ENCODE peak calls at places on chromosome 2, in four cellular contexts. S, J, E and K are unnamed samples. For H3K9me3, the result is how much of the 10 kb centered on the place peaks cover.

GRCh38 chr2:36805635-36806224 is 109.2 kb downstream of the VIT start:
- DNase-seq in J (no peak), S (no peak), E (no peak), K (no peak)

GRCh38 chr2:2757764-2758163 is 426.7 kb upstream of the MYT1L start:
- DNase-seq in S (no peak), J (no peak), E (no peak), K (no peak)

GRCh38 chr2:232444409-232445148 is 11.4 kb upstream of the ALPI start:
- DNase-seq in S (no peak), E (no peak), J (peak), K (no peak)

GRCh38 chr2:165889761-165890242 is 63.8 kb downstream of the TTC21B start:
- DNase-seq in S (no peak), E (no peak), J (no peak), K (no peak)

GRCh38 chr2:43472527-43473194 is 123.2 kb downstream of the THADA start:
- DNase-seq in J (no peak), E (no peak), S (no peak), K (no peak)

GRCh38 chr2:200286578-200286977 is 19.9 kb upstream of the SPATS2L start:
- DNase-seq in J (no peak), S (no peak), E (no peak), K (no peak)

GRCh38 chr2:107932986-107933385 is 53.3 kb upstream of the SLC5A7 start:
- DNase-seq in E (no peak), S (no peak), J (no peak), K (no peak)

GRCh38 chr2:48369971-48370370 is 160.0 kb upstream of the STON1 start:
- DNase-seq in J (no peak), S (no peak), E (no peak), K (no peak)

GRCh38 chr2:24304098-24304497 is 56.2 kb downstream of the ITSN2 start:
- DNase-seq in S (no peak), J (no peak), E (no peak), K (no peak)

GRCh38 chr2:100610381-100610831 is 47.6 kb downstream of the PDCL3 start:
- DNase-seq in S (peak), J (peak), E (peak), K (peak)

GRCh38 chr2:231522418-231523180 is 7.6 kb downstream of the NMUR1 start:
- DNase-seq in S (no peak), E (no peak), J (no peak), K (no peak)

GRCh38 chr2:221896505-221897151 is 324.5 kb upstream of the EPHA4 start:
- DNase-seq in S (no peak), E (no peak), J (no peak), K (no peak)

GRCh38 chr2:64609229-64609994 is 44.3 kb downstream of the SERTAD2 start:
- DNase-seq in S (peak), J (peak), E (no peak), K (no peak)

GRCh38 chr2:38505779-38506178 is 96.9 kb downstream of the HNRNPLL start:
- DNase-seq in S (no peak), E (no peak), J (no peak), K (no peak)

GRCh38 chr2:15968280-15969178 is 28.2 kb downstream of the MYCN start:
- DNase-seq in J (no peak), S (no peak), E (no peak), K (no peak)

GRCh38 chr2:143333847-143334246 is 204.6 kb downstream of the ARHGAP15 start:
- DNase-seq in J (no peak), E (no peak), S (no peak), K (no peak)

GRCh38 chr2:180847073-180847472 is 133.3 kb upstream of the UBE2E3 start:
- DNase-seq in S (no peak), E (no peak), J (no peak), K (no peak)

GRCh38 chr2:10792660-10793400 is 19.8 kb downstream of the PDIA6 start:
- DNase-seq in J (no peak), E (no peak), S (no peak), K (no peak)

GRCh38 chr2:217795706-217796465 is 206.9 kb downstream of the TNS1 start:
- DNase-seq in E (no peak), S (no peak), J (no peak), K (no peak)

GRCh38 chr2:35355056-35355455 is 1000.5 kb upstream of the CRIM1 start:
- DNase-seq in J (no peak), E (no peak), S (no peak), K (no peak)

GRCh38 chr2:212157011-212157410 is 381.6 kb downstream of the ERBB4 start:
- DNase-seq in J (no peak), S (no peak), E (no peak), K (no peak)

GRCh38 chr2:8508766-8509165 is 173.1 kb upstream of the ID2 start:
- DNase-seq in J (no peak), S (no peak), E (no peak), K (no peak)

GRCh38 chr2:8511868-8512612 is 169.8 kb upstream of the ID2 start:
- DNase-seq in E (no peak), J (no peak), S (no peak), K (no peak)

GRCh38 chr2:8510519-8510918 is 171.3 kb upstream of the ID2 start:
- DNase-seq in S (no peak), E (no peak), J (no peak), K (no peak)

GRCh38 chr2:8506771-8507170 is 175.1 kb upstream of the ID2 start:
- DNase-seq in E (no peak), J (no peak), S (no peak), K (no peak)

DNA sequence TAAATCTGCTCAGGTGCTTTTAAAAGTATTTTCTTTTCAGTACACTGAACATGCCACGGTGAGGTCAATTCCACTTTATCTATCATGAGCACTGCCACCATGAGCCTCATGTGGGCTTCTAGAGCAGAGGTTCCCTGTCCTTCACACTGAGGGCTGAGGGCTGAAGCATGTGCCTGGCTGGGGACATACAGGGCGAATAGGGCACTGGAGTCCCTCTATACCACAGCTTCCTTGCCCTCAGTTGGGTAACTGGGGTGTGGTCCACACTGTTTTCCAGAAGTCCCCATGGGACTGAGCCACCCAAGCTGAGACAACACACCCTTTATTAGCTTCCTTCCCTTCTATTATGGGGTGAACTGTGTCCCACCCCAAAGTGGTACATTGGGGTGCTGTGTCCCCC is 172.2 kb upstream of the ID2 start:
- DNase-seq in J (no peak), S (no peak), E (no peak), K (no peak)
- H3K9me3 ChIP-seq in J (under half), S (under half), E (under half), K (under half)

DNA sequence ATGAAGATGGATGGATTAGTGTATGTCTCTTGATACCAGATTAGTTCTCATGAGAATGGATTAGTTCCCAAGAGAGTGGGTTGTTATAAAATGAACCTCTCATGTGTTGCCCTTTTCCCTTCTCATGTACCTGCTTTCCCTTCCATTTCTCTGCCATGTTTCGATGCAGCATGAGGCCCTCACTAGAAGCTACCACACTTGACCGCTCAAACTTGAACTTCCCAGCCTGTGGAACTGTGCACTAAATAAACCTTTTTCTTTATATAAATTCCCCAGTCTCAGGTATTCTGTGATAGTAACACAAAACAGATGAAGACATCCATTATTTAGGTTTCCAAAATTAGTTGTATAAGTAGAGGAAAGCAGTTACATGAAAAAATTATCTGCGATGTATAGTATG is 73.5 kb downstream of the BABAM2 start:
- DNase-seq in J (no peak), E (no peak), S (no peak), K (no peak)
- H3K9me3 ChIP-seq in J (under half), E (under half), S (under half), K (under half)

DNA sequence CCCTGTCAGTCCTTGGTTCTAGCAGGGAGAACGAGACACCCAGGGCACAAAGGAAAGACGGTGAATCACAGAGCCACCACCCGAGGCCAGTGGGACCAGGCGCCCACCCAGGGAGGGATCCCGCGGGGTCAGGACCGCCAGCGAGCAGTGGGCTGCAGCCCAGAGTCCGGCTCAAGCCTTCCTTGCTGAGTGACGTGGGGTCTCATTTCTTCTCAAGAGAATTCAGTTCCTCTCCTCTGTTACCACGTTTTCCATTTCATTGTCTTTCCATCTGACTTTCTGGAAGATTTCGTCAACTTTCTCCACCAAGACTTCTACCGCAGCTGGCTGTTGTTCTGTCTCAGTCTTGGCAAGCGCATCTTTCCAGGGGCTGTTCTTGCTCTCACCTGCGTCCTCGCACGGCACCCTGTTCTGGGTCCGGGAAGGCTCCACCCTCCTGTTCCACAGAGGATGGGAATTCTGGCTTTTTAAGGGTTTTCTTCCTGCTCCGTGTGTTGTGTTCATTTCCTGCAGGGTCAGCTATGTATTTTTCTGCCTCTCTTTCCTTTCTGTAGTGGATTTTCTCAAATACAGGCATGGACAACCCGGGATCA is 248.6 kb downstream of the NDUFA10 start:
- DNase-seq in S (no peak), J (no peak), E (no peak), K (no peak)
- H3K9me3 ChIP-seq in S (under half), J (under half), E (under half), K (under half)

DNA sequence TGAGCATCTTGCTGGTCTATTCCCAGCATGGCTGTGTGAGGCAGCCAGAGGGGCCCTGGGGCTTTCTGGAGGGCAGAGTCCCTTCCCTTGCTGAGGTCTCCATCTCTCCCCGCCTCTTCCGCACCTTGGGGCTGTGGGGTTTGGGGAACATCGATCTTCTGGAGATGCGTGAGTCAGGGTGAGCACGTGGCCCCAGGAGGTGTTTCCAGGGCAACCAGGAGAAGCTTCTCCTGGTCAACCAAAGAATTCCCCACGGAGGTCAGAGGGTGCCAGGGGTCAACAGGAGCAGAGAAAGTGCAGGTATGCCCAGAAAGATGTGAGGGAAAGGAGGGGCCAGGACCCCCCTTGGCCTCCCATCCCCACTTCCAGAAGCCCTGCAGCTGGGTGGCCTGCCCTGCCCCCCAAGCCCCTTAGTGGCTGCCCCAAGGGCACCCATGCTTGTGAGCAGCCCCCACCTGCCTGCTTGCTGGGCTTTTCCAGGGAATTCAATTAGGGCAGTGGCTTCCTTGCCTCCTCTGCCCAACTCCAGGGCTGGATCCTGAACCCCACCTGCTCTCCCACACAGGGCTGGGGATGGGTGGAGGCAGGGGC is 2.8 kb upstream of the PROM2 start:
- DNase-seq in J (no peak), S (no peak), E (no peak), K (no peak)
- H3K9me3 ChIP-seq in J (under half), S (under half), E (under half), K (under half)

GRCh38 chr2:233828546-233829192 is 25.7 kb downstream of the HJURP start:
- DNase-seq in E (no peak), S (no peak), J (no peak), K (no peak)

GRCh38 chr2:233830111-233830760 is 24.1 kb downstream of the HJURP start:
- DNase-seq in E (no peak), S (no peak), J (no peak), K (no peak)

GRCh38 chr2:233831011-233831721 is 23.2 kb downstream of the HJURP start:
- DNase-seq in S (no peak), E (no peak), J (no peak), K (no peak)

GRCh38 chr2:233831861-233832260 is 22.5 kb downstream of the HJURP start:
- DNase-seq in J (no peak), E (no peak), S (no peak), K (no peak)

DNA sequence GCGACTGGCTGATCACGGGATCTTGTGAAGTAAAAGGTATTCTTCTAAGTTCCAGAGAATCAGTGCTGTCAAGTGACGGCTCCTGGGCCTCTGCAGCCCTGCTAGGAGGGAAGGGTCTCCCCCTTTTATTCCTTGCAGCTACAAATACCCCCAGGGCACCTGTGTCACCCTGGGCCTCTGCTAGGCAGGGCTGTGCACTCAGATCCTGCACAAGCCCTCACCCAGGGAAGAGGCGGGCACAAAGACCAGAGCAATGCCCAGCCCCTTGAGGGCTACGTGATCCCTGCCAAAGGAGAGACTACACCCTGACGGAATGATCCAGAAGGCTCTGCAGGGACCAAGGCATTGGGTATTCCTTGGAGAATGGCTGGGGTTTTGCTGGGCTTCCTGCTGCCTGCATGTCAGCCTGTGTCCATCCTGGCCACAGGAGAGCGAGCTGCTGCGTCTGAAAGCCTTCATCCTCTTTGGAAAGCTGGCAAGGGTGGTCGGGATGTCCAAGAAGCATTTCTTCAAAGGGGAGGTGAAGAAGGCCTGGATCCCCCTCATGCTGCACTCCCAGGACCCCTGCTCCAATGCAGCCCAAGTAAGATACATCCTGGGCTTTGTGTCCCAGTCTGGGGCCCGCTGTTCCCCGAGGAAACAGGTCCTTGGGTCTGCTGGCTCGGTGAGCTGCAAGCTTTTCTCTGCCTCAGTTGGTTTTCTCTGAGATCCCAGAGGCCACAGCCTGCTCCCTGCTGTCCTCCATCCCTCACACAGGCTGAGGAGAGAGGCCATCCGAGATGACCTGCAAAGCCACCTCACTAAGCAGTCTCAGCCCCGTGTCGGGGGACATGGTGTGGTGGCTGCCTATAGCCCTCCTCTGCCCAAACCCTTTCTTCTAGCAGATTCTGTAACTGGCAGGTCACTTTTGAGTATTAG is 24.9 kb downstream of the HJURP start:
- DNase-seq in E (no peak), J (no peak), S (no peak), K (no peak)
- H3K9me3 ChIP-seq in E (under half), J (under half), S (under half), K (under half)

DNA sequence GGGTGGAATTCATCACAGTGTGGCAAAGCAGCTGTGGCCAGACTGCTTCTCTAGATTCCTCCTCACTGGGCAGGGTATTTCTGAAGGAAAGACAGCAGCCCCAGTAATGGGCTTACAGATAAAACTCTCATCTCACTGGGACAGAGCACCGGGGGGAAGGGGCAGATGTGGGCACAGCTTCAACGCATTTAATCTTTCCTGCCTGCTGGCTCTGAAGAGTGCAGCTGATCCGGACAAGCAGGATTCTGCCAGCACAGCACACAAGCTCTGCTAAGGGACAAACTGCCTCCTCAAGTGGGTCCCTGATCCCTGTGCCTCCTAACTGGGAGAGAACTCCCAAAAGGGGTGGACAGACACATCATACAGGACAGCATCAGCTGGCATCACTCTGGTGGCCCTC is 779.9 kb upstream of the CNTNAP5 start:
- DNase-seq in S (no peak), E (no peak), J (no peak), K (no peak)
- H3K9me3 ChIP-seq in S (under half), E (under half), J (under half), K (under half)

GRCh38 chr2:67544286-67544685 is 147.2 kb downstream of the ETAA1 start:
- DNase-seq in S (no peak), J (no peak), E (no peak), K (no peak)
- H3K9me3 ChIP-seq in S (under half), J (under half), E (under half), K (under half)

GRCh38 chr2:136126021-136126420 is 8.1 kb upstream of the CXCR4 start:
- DNase-seq in S (no peak), J (no peak), E (no peak), K (no peak)
- H3K9me3 ChIP-seq in S (under half), J (under half), E (under half), K (under half)

DNA sequence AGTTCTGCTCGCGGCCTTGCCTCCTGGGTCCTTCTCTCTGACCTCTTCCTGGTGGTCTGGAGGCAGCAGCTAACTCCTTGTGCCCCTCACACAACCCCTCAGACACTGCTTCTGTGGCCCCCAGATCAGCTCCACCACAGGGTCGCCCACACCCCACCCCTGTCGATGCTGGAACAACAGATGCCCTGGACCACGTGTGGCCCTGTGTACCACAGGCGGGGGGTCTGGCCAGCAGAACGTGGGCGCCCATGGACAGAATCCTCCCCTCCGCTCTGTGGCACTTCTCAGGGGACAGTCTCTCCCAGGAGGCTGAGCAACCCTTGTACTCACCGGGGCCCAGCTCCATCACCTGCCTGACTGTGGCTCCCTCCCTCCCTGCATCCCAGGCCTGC is 245.6 kb downstream of the NDUFA10 start:
- DNase-seq in E (no peak), S (no peak), J (no peak), K (no peak)
- H3K9me3 ChIP-seq in E (under half), S (under half), J (under half), K (under half)

GRCh38 chr2:240491483-240491882 is 56.0 kb downstream of the GPC1 start:
- DNase-seq in S (no peak), J (no peak), E (no peak), K (no peak)
- H3K9me3 ChIP-seq in S (under half), J (under half), E (under half), K (under half)